ENCODE peak calls at places on chromosome 4, in four cellular contexts. D is fibroblast of villous mesenchyme, O is uterus, J is non-pigmented ciliary epithelial cell. U is an unnamed sample.
A peak's percentile ranks its signal among the peaks of the same experiment; 100 is the strongest.

GRCh38 chr4:10099521-10100325 is 16.9 kb downstream of the WDR1 start:
- DNase-seq in J (no peak), D (no peak), O (no peak), U (no peak)

GRCh38 chr4:118173956-118174355 is 139.7 kb downstream of the NDST3 start:
- DNase-seq in D (peak; percentile 93), O (no peak), J (peak; percentile 82), U (no peak)

GRCh38 chr4:153764611-153765368 is 5.0 kb upstream of the RNF175 start:
- DNase-seq in D (no peak), O (no peak), J (no peak), U (no peak)

GRCh38 chr4:30600246-30600645 is 119.9 kb upstream of the PCDH7 start:
- DNase-seq in D (peak; percentile 35), J (no peak), O (no peak), U (no peak)

GRCh38 chr4:108443585-108443984 is 176.8 kb upstream of the RPL34 start:
- DNase-seq in D (no peak), O (no peak), J (no peak), U (no peak)

GRCh38 chr4:184450743-184451142 is 23.6 kb downstream of the IRF2 start:
- DNase-seq in O (no peak), J (no peak), D (no peak), U (no peak)

GRCh38 chr4:118400362-118400761 is 47.6 kb upstream of the PRSS12 start:
- DNase-seq in D (peak; percentile 8), J (peak; percentile 51), O (no peak), U (no peak)

GRCh38 chr4:115723621-115724020 is 610.2 kb upstream of the NDST4 start:
- DNase-seq in O (no peak), J (no peak), D (no peak), U (no peak)

GRCh38 chr4:88162636-88163035 is 4.2 kb upstream of the ABCG2 start:
- DNase-seq in D (no peak), J (no peak), O (no peak), U (no peak)

GRCh38 chr4:142474398-142475087 is 371.6 kb downstream of the INPP4B start:
- DNase-seq in D (no peak), J (no peak), O (no peak), U (no peak)

GRCh38 chr4:174865418-174865985 is 36.5 kb upstream of the GLRA3 start:
- DNase-seq in O (no peak), J (no peak), D (no peak), U (no peak)

GRCh38 chr4:52199574-52200338 is 148.7 kb downstream of the SPATA18 start:
- DNase-seq in J (no peak), D (no peak), O (no peak), U (no peak)

GRCh38 chr4:80447493-80447892 is 112.0 kb downstream of the CFAP299 start:
- DNase-seq in O (no peak), D (no peak), J (no peak), U (no peak)

GRCh38 chr4:63901311-63901710 is 507.9 kb downstream of the TECRL start:
- DNase-seq in J (no peak), D (no peak), O (no peak), U (no peak)

GRCh38 chr4:6749340-6750171 is 33.0 kb upstream of the KIAA0232 start:
- DNase-seq in J (no peak), O (peak; percentile 40), D (peak; percentile 37), U (peak; percentile 32)

GRCh38 chr4:146255463-146255862 is 41.1 kb downstream of the REELD1 start:
- DNase-seq in O (no peak), J (peak; percentile 66), D (peak; percentile 19), U (no peak)

GRCh38 chr4:101259876-101260275 is 87.5 kb downstream of the PPP3CA start:
- DNase-seq in O (no peak), D (no peak), J (no peak), U (no peak)

GRCh38 chr4:84622959-84623358 is 40.0 kb downstream of the CDS1 start:
- DNase-seq in D (no peak), O (no peak), J (no peak), U (no peak)

GRCh38 chr4:149498246-149498645 is 317.4 kb downstream of the IQCM start:
- DNase-seq in O (no peak), D (no peak), J (no peak), U (no peak)

GRCh38 chr4:57154191-57154590 is 44.0 kb upstream of the IGFBP7 start:
- DNase-seq in O (no peak), D (peak; percentile 28), J (no peak), U (no peak)

GRCh38 chr4:29717658-29718057 is 1002.5 kb upstream of the PCDH7 start:
- DNase-seq in J (no peak), D (no peak), O (no peak), U (no peak)

GRCh38 chr4:102759835-102760644 is 728 bp downstream of the MANBA start:
- DNase-seq in O (peak; percentile 20), J (peak; percentile 8), D (peak; percentile 73), U (peak; percentile 27)

GRCh38 chr4:42302348-42302747 is 94.9 kb upstream of the SHISA3 start:
- DNase-seq in J (no peak), D (peak; percentile 8), O (no peak), U (no peak)

GRCh38 chr4:38058186-38058585 is 98.0 kb downstream of the PTTG2 start:
- DNase-seq in J (no peak), O (no peak), D (no peak), U (no peak)

GRCh38 chr4:110197421-110198398 is 705 bp downstream of the ELOVL6 start:
- DNase-seq in J (no peak), D (peak; percentile 51), O (peak; percentile 39), U (no peak)

GRCh38 chr4:123158576-123158975 is 236.2 kb upstream of the NUDT6 start:
- DNase-seq in O (no peak), J (no peak), D (no peak), U (no peak)

GRCh38 chr4:7892212-7893019 is 47.2 kb downstream of the AFAP1 start:
- DNase-seq in O (peak; percentile 39), J (peak; percentile 91), D (peak; percentile 98), U (no peak)

GRCh38 chr4:73974352-73974751 is 7.5 kb downstream of the PF4 start:
- DNase-seq in O (no peak), J (no peak), D (no peak), U (no peak)

GRCh38 chr4:100982345-100982744 is 365.0 kb downstream of the PPP3CA start:
- DNase-seq in J (no peak), O (no peak), D (peak; percentile 14), U (no peak)

GRCh38 chr4:24630937-24631336 is 46.6 kb upstream of the DHX15 start:
- DNase-seq in D (no peak), J (no peak), O (no peak), U (no peak)

GRCh38 chr4:145735777-145736176 is 55.8 kb downstream of the C4orf51 start:
- DNase-seq in J (no peak), D (no peak), O (no peak), U (no peak)

GRCh38 chr4:7970031-7970946 is 30.6 kb upstream of the AFAP1 start:
- DNase-seq in J (no peak), O (no peak), D (peak; percentile 75), U (no peak)

GRCh38 chr4:27702710-27703431 is 842.2 kb downstream of the STIM2 start:
- DNase-seq in O (no peak), J (no peak), D (no peak), U (no peak)

GRCh38 chr4:184787766-184788503 is 37.8 kb downstream of the ACSL1 start:
- DNase-seq in J (no peak), D (no peak), O (no peak), U (no peak)

GRCh38 chr4:70496231-70496630 is 22.1 kb upstream of the AMTN start:
- DNase-seq in J (no peak), D (no peak), O (no peak), U (no peak)

GRCh38 chr4:94880976-94881375 is 123.2 kb downstream of the BMPR1B start:
- DNase-seq in O (no peak), D (peak; percentile 67), J (peak; percentile 36), U (no peak)

U was measured in omental fat pad.